ENCODE peak calls at places on chromosomes 12 and 14, in six cellular contexts. U is CD14-positive monocyte, G is hepatocyte, W is A673, J is fibroblast of pulmonary artery, D is heart right ventricle. I is an unnamed sample.
A peak's percentile ranks its signal among the peaks of the same experiment; 100 is the strongest.

GRCh38 chr14:62168564-62169155 is 406.4 kb downstream of the SNAPC1 start:
- DNase-seq in J (no peak), W (peak; percentile 52), D (no peak), G (no peak), U (no peak), I (no peak)

GRCh38 chr14:94171208-94171607 is 2.9 kb upstream of the PPP4R4 start:
- DNase-seq in G (no peak), J (no peak), U (no peak), W (no peak), D (no peak), I (no peak)

GRCh38 chr12:93954160-93955112 is 193.9 kb upstream of the PLXNC1 start:
- DNase-seq in G (no peak), W (no peak), J (no peak), D (peak; percentile 12), U (no peak), I (no peak)

GRCh38 chr14:85336817-85337216 is 193.1 kb upstream of the FLRT2 start:
- DNase-seq in G (no peak), W (no peak), U (no peak), J (peak; percentile 24), D (no peak), I (no peak)

GRCh38 chr14:105474478-105475268 is at the start of gene CRIP2:
- DNase-seq in U (no peak), W (peak; percentile 81), G (peak; percentile 83), J (peak; percentile 51), D (peak; percentile 78), I (peak; percentile 32)

GRCh38 chr12:107337354-107338095 is 244.2 kb upstream of the CRY1 start:
- DNase-seq in G (no peak), U (peak; percentile 56), J (peak; percentile 38), W (no peak), D (no peak), I (no peak)

GRCh38 chr14:99137001-99137700 is 134.8 kb downstream of the BCL11B start:
- DNase-seq in W (no peak), U (no peak), D (no peak), G (no peak), J (no peak), I (no peak)

GRCh38 chr12:16359512-16360491 is 12.4 kb downstream of the MGST1 start:
- DNase-seq in U (no peak), J (peak; percentile 75), G (peak; percentile 68), W (peak; percentile 77), D (peak; percentile 56), I (no peak)

GRCh38 chr12:52876371-52876770 is 27.6 kb upstream of the KRT78 start:
- DNase-seq in G (no peak), U (no peak), J (no peak), W (no peak), D (peak; percentile 68), I (no peak)

GRCh38 chr14:51304956-51305355 is 64.9 kb downstream of the TMX1 start:
- DNase-seq in U (no peak), D (no peak), G (peak; percentile 61), J (peak; percentile 84), W (no peak), I (no peak)

GRCh38 chr12:15428632-15429031 is 106.3 kb downstream of the PTPRO start:
- DNase-seq in G (no peak), U (no peak), W (no peak), J (peak; percentile 3), D (no peak), I (no peak)

GRCh38 chr14:21063479-21063878 is 5.9 kb downstream of the RNASE8 start:
- DNase-seq in D (no peak), G (no peak), J (peak; percentile 89), U (no peak), W (peak; percentile 62), I (no peak)

GRCh38 chr12:4977104-4977503 is 66.6 kb upstream of the KCNA5 start:
- DNase-seq in W (no peak), J (no peak), D (no peak), U (no peak), G (no peak), I (no peak)

GRCh38 chr12:113392988-113393579 is 10.6 kb downstream of the SDS start:
- DNase-seq in G (no peak), D (no peak), U (no peak), W (no peak), J (peak; percentile 18), I (no peak)

GRCh38 chr12:108033091-108033490 is 96.0 kb upstream of the WSCD2 start:
- DNase-seq in D (no peak), J (no peak), W (no peak), G (no peak), U (no peak), I (no peak)

GRCh38 chr14:79809849-79810612 is 401.3 kb downstream of the DIO2 start:
- DNase-seq in W (peak; percentile 72), D (no peak), J (peak; percentile 25), G (peak; percentile 23), U (no peak), I (no peak)

GRCh38 chr14:30227436-30227835 is 299.8 kb upstream of the PRKD1 start:
- DNase-seq in G (no peak), U (no peak), D (peak; percentile 21), J (peak; percentile 84), W (no peak), I (no peak)

GRCh38 chr12:26854028-26854387 is 21.0 kb upstream of the ITPR2 start:
- DNase-seq in G (no peak), J (no peak), D (no peak), U (no peak), W (no peak), I (no peak)

GRCh38 chr12:121927798-121928197 is 9.4 kb downstream of the CFAP251 start:
- DNase-seq in D (no peak), W (no peak), G (no peak), U (no peak), J (no peak), I (no peak)

GRCh38 chr14:91111443-91111842 is 2.4 kb upstream of the DGLUCY start:
- DNase-seq in U (no peak), W (no peak), G (no peak), D (no peak), J (no peak), I (no peak)

GRCh38 chr12:94147991-94148840 is at the start of gene PLXNC1:
- DNase-seq in U (peak; percentile 70), D (peak; percentile 63), J (peak; percentile 57), W (peak; percentile 54), G (peak; percentile 61), I (peak; percentile 71)

GRCh38 chr12:44571031-44571550 is 305.0 kb downstream of the NELL2 start:
- DNase-seq in W (peak; percentile 74), D (no peak), G (peak; percentile 6), J (no peak), U (no peak), I (no peak)

GRCh38 chr14:75088566-75089373 is 19.3 kb downstream of the ZC2HC1C start:
- DNase-seq in G (peak; percentile 86), J (peak; percentile 76), W (peak; percentile 82), U (no peak), D (no peak), I (no peak)

GRCh38 chr12:21918456-21918855 is 22.8 kb downstream of the ABCC9 start:
- DNase-seq in J (no peak), W (no peak), U (no peak), D (no peak), G (no peak), I (no peak)

GRCh38 chr14:91315844-91316267 is 71.4 kb upstream of the GPR68 start:
- DNase-seq in D (no peak), U (peak; percentile 67), J (no peak), G (no peak), W (no peak), I (peak; percentile 78)

GRCh38 chr12:25553083-25553482 is at the start of gene LMNTD1:
- DNase-seq in G (peak; percentile 10), W (no peak), D (no peak), J (peak; percentile 76), U (no peak), I (no peak)

DNA sequence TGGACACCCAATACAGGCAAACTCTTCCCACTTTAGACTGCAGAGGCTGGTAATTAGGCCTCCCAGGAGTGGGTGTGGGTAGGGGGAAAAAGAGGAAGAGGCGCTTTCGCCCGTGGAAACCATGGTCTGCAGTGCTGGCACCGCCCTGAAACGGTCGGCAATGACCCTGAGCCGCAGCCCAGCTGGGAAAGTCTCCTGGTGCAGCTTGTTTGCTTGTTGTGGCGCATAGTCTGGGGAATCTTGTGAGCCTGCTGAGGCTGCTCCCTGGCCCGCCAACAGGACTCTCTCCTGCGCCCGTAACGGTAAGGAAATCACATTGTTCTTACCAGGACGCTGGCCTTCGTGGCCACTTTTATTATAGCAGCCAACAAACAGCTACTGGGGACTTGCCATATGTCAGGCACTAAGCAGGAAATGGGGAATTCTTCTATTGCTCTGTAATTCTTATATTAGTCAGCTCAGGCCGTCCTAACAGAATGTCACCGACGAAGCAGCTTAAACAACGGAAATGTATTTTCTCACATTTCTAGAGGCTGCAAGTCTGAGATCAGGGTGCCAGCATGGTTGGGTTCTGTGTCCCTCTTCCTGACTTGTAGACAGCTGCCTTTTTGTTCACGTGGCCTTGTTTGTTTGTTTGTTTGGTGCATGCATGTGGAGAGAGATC is 52.5 kb upstream of the RIN3 start:
- DNase-seq in D (peak; percentile 39), J (peak; percentile 69), G (no peak), U (no peak), W (no peak), I (no peak)
- TF ChIP-seq CTCF in D (no peak), J (no peak), G (no peak), U (no peak), W (no peak), I (no peak)

GRCh38 chr14:96297000-96297399 is 41.0 kb downstream of the BDKRB1 start:
- DNase-seq in G (no peak), U (no peak), J (peak; percentile 34), D (no peak), W (peak; percentile 49), I (no peak)
- TF ChIP-seq CTCF in G (peak; percentile 68), U (peak; percentile 69), J (peak; percentile 59), D (peak; percentile 55), W (peak; percentile 64), I (no peak)

DNA sequence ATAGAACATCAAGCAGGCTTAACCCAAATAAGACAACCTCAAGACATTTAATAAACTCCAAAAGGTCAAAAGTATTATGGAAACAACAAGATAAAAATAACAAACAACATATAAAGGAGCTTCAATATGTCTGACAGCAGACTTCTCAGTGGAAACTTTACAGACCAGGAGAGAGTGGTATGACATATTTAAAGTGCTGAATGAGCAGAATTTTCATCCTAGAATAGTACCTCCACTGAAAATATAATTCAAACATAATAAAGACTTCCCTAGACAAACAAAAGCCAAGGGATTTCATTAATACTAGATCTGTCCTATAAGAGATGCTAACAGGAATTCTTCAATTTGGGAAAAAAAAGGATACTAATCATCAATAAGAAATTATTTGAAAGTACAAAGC is 1005.0 kb downstream of the TMTC2 start:
- DNase-seq in U (no peak), D (no peak), J (no peak), G (no peak), W (no peak), I (no peak)
- TF ChIP-seq CTCF in U (no peak), D (no peak), J (no peak), G (no peak), W (no peak), I (no peak)

DNA sequence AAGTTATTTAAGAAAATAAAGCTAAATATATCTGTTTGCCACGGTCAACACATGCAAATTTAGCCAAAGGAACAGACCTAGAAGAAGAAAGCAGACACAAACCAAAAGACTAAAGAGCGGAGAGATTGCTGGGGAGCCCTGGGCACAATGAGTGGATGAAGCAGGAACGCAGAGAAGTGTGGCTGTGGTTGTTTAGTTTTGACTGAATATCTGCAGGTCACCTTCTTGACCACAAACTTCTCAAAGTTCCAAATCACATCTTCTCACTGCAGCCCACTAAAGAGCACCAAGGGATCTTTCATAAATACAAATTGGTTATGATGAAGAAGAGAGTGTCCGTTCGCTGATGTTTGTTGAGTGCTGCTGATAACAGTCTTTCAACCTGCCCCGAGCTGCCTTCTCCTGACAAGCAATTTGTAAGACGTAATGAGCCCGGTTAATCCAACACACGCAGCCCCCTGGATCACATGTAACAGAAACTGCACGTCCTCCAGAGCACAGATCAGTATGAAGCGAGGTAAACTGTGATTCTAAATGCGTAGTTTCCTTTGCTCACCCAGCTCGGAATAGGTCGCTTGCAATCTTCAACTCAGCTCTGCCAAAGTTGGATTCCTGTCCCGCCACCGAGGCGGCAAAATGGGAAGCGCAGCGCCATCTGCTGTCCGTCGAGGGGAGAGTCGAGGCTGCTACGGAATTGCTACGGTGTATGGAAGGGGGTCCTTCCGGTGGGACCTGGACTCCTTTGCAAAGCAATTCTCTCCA is 120.8 kb downstream of the GXYLT1 start:
- DNase-seq in G (peak; percentile 83), U (peak; percentile 74), J (peak; percentile 76), W (peak; percentile 91), D (peak; percentile 81), I (peak; percentile 58)
- TF ChIP-seq CTCF in G (peak; percentile 97), U (peak; percentile 98), J (peak; percentile 100), W (peak; percentile 97), D (peak; percentile 95), I (peak; percentile 100)